ENCODE peak calls at places on chromosome 4, in six cellular contexts. One of them, this sample, is unnamed.

GRCh38 chr4:105088110-105088879 is 58.4 kb upstream of the TET2 start:
- DNase-seq in D341Med: no peak
- DNase-seq in activated naive CD4-positive, alpha-beta T cell treated with Interleukin-2 at 50 U/mL for 16 hours: no peak
- DNase-seq in head of caudate nucleus: peak; percentile 68
- DNase-seq in T-helper 2 cell: no peak
- DNase-seq in fibroblast of the conjunctiva: peak; percentile 74
- DNase-seq in this sample: no peak

GRCh38 chr4:152161676-152162330 is 374.1 kb downstream of the FBXW7 start:
- DNase-seq in T-helper 2 cell: no peak
- DNase-seq in head of caudate nucleus: no peak
- DNase-seq in activated naive CD4-positive, alpha-beta T cell treated with Interleukin-2 at 50 U/mL for 16 hours: no peak
- DNase-seq in D341Med: no peak
- DNase-seq in fibroblast of the conjunctiva: no peak
- DNase-seq in this sample: no peak

GRCh38 chr4:103498161-103499070 is 221.4 kb downstream of the TACR3 start:
- DNase-seq in head of caudate nucleus: peak; percentile 79
- DNase-seq in T-helper 2 cell: no peak
- DNase-seq in D341Med: no peak
- DNase-seq in activated naive CD4-positive, alpha-beta T cell treated with Interleukin-2 at 50 U/mL for 16 hours: peak; percentile 6
- DNase-seq in fibroblast of the conjunctiva: peak; percentile 81
- DNase-seq in this sample: no peak

GRCh38 chr4:5118091-5118786 is 67.0 kb downstream of the STK32B start:
- DNase-seq in activated naive CD4-positive, alpha-beta T cell treated with Interleukin-2 at 50 U/mL for 16 hours: no peak
- DNase-seq in head of caudate nucleus: no peak
- DNase-seq in fibroblast of the conjunctiva: no peak
- DNase-seq in T-helper 2 cell: no peak
- DNase-seq in D341Med: no peak
- DNase-seq in this sample: no peak

GRCh38 chr4:181559637-181560036 is 683.6 kb upstream of the TENM3 start:
- DNase-seq in activated naive CD4-positive, alpha-beta T cell treated with Interleukin-2 at 50 U/mL for 16 hours: no peak
- DNase-seq in D341Med: no peak
- DNase-seq in head of caudate nucleus: no peak
- DNase-seq in fibroblast of the conjunctiva: no peak
- DNase-seq in T-helper 2 cell: no peak
- DNase-seq in this sample: no peak

GRCh38 chr4:76867880-76868655 is 29.9 kb downstream of the SOWAHB start:
- DNase-seq in activated naive CD4-positive, alpha-beta T cell treated with Interleukin-2 at 50 U/mL for 16 hours: no peak
- DNase-seq in D341Med: no peak
- DNase-seq in T-helper 2 cell: no peak
- DNase-seq in head of caudate nucleus: no peak
- DNase-seq in fibroblast of the conjunctiva: no peak
- DNase-seq in this sample: no peak

GRCh38 chr4:7103599-7104365 is 35.9 kb upstream of the GRPEL1 start:
- DNase-seq in T-helper 2 cell: no peak
- DNase-seq in activated naive CD4-positive, alpha-beta T cell treated with Interleukin-2 at 50 U/mL for 16 hours: no peak
- DNase-seq in D341Med: no peak
- DNase-seq in head of caudate nucleus: peak; percentile 84
- DNase-seq in fibroblast of the conjunctiva: no peak
- DNase-seq in this sample: no peak

GRCh38 chr4:95165926-95166524 is 382.7 kb downstream of the UNC5C start:
- DNase-seq in T-helper 2 cell: no peak
- DNase-seq in head of caudate nucleus: peak; percentile 84
- DNase-seq in activated naive CD4-positive, alpha-beta T cell treated with Interleukin-2 at 50 U/mL for 16 hours: no peak
- DNase-seq in D341Med: peak; percentile 58
- DNase-seq in fibroblast of the conjunctiva: peak; percentile 64
- DNase-seq in this sample: no peak

GRCh38 chr4:139978692-139979091 is 175.3 kb downstream of the MAML3 start:
- DNase-seq in D341Med: no peak
- DNase-seq in T-helper 2 cell: no peak
- DNase-seq in head of caudate nucleus: no peak
- DNase-seq in fibroblast of the conjunctiva: no peak
- DNase-seq in activated naive CD4-positive, alpha-beta T cell treated with Interleukin-2 at 50 U/mL for 16 hours: no peak
- DNase-seq in this sample: no peak

GRCh38 chr4:90443231-90443630 is 316.0 kb downstream of the CCSER1 start:
- DNase-seq in T-helper 2 cell: no peak
- DNase-seq in D341Med: no peak
- DNase-seq in head of caudate nucleus: no peak
- DNase-seq in fibroblast of the conjunctiva: no peak
- DNase-seq in activated naive CD4-positive, alpha-beta T cell treated with Interleukin-2 at 50 U/mL for 16 hours: no peak
- DNase-seq in this sample: no peak

GRCh38 chr4:76733380-76733779 is 164.6 kb downstream of the SOWAHB start:
- DNase-seq in D341Med: no peak
- DNase-seq in activated naive CD4-positive, alpha-beta T cell treated with Interleukin-2 at 50 U/mL for 16 hours: no peak
- DNase-seq in fibroblast of the conjunctiva: no peak
- DNase-seq in head of caudate nucleus: no peak
- DNase-seq in T-helper 2 cell: no peak
- DNase-seq in this sample: no peak

GRCh38 chr4:139144911-139145551 is 32.0 kb downstream of the ELF2 start:
- DNase-seq in D341Med: no peak
- DNase-seq in fibroblast of the conjunctiva: no peak
- DNase-seq in head of caudate nucleus: no peak
- DNase-seq in T-helper 2 cell: no peak
- DNase-seq in activated naive CD4-positive, alpha-beta T cell treated with Interleukin-2 at 50 U/mL for 16 hours: no peak
- DNase-seq in this sample: no peak

GRCh38 chr4:3311489-3312171 is 18.8 kb downstream of the RGS12 start:
- DNase-seq in D341Med: no peak
- DNase-seq in fibroblast of the conjunctiva: no peak
- DNase-seq in head of caudate nucleus: no peak
- DNase-seq in T-helper 2 cell: no peak
- DNase-seq in activated naive CD4-positive, alpha-beta T cell treated with Interleukin-2 at 50 U/mL for 16 hours: no peak
- DNase-seq in this sample: no peak

GRCh38 chr4:2592572-2592971 is 56.1 kb downstream of the FAM193A start:
- DNase-seq in activated naive CD4-positive, alpha-beta T cell treated with Interleukin-2 at 50 U/mL for 16 hours: no peak
- DNase-seq in fibroblast of the conjunctiva: no peak
- DNase-seq in D341Med: no peak
- DNase-seq in T-helper 2 cell: no peak
- DNase-seq in head of caudate nucleus: no peak
- DNase-seq in this sample: no peak

GRCh38 chr4:109962401-109962800 is 49.7 kb downstream of the EGF start:
- DNase-seq in head of caudate nucleus: no peak
- DNase-seq in fibroblast of the conjunctiva: no peak
- DNase-seq in D341Med: no peak
- DNase-seq in T-helper 2 cell: no peak
- DNase-seq in activated naive CD4-positive, alpha-beta T cell treated with Interleukin-2 at 50 U/mL for 16 hours: no peak
- DNase-seq in this sample: no peak

GRCh38 chr4:7904942-7905341 is 34.7 kb downstream of the AFAP1 start:
- DNase-seq in activated naive CD4-positive, alpha-beta T cell treated with Interleukin-2 at 50 U/mL for 16 hours: no peak
- DNase-seq in fibroblast of the conjunctiva: peak; percentile 96
- DNase-seq in T-helper 2 cell: no peak
- DNase-seq in D341Med: no peak
- DNase-seq in head of caudate nucleus: peak; percentile 67
- DNase-seq in this sample: no peak

GRCh38 chr4:41517747-41518146 is 20.2 kb upstream of the LIMCH1 start:
- DNase-seq in head of caudate nucleus: no peak
- DNase-seq in D341Med: no peak
- DNase-seq in T-helper 2 cell: no peak
- DNase-seq in activated naive CD4-positive, alpha-beta T cell treated with Interleukin-2 at 50 U/mL for 16 hours: no peak
- DNase-seq in fibroblast of the conjunctiva: no peak
- DNase-seq in this sample: no peak

GRCh38 chr4:163688856-163689255 is 194.4 kb downstream of the TMA16 start:
- DNase-seq in activated naive CD4-positive, alpha-beta T cell treated with Interleukin-2 at 50 U/mL for 16 hours: no peak
- DNase-seq in D341Med: no peak
- DNase-seq in fibroblast of the conjunctiva: no peak
- DNase-seq in head of caudate nucleus: no peak
- DNase-seq in T-helper 2 cell: no peak
- DNase-seq in this sample: no peak

GRCh38 chr4:6268650-6269399 is 825 bp upstream of the WFS1 start:
- DNase-seq in activated naive CD4-positive, alpha-beta T cell treated with Interleukin-2 at 50 U/mL for 16 hours: no peak
- DNase-seq in head of caudate nucleus: no peak
- DNase-seq in D341Med: no peak
- DNase-seq in T-helper 2 cell: no peak
- DNase-seq in fibroblast of the conjunctiva: no peak
- DNase-seq in this sample: no peak

GRCh38 chr4:101086801-101087586 is 260.3 kb downstream of the PPP3CA start:
- DNase-seq in fibroblast of the conjunctiva: no peak
- DNase-seq in activated naive CD4-positive, alpha-beta T cell treated with Interleukin-2 at 50 U/mL for 16 hours: no peak
- DNase-seq in T-helper 2 cell: no peak
- DNase-seq in head of caudate nucleus: no peak
- DNase-seq in D341Med: peak; percentile 39
- DNase-seq in this sample: no peak

GRCh38 chr4:41346306-41347061 is 89.8 kb downstream of the UCHL1 start:
- DNase-seq in fibroblast of the conjunctiva: no peak
- DNase-seq in T-helper 2 cell: no peak
- DNase-seq in activated naive CD4-positive, alpha-beta T cell treated with Interleukin-2 at 50 U/mL for 16 hours: no peak
- DNase-seq in head of caudate nucleus: no peak
- DNase-seq in D341Med: no peak
- DNase-seq in this sample: no peak

GRCh38 chr4:80875642-80876041 is 154.9 kb upstream of the BMP3 start:
- DNase-seq in D341Med: no peak
- DNase-seq in head of caudate nucleus: no peak
- DNase-seq in activated naive CD4-positive, alpha-beta T cell treated with Interleukin-2 at 50 U/mL for 16 hours: no peak
- DNase-seq in fibroblast of the conjunctiva: no peak
- DNase-seq in T-helper 2 cell: no peak
- DNase-seq in this sample: no peak

GRCh38 chr4:93791570-93792195 is 36.9 kb upstream of the ATOH1 start:
- DNase-seq in activated naive CD4-positive, alpha-beta T cell treated with Interleukin-2 at 50 U/mL for 16 hours: no peak
- DNase-seq in T-helper 2 cell: no peak
- DNase-seq in fibroblast of the conjunctiva: peak; percentile 8
- DNase-seq in D341Med: peak; percentile 67
- DNase-seq in head of caudate nucleus: peak; percentile 88
- DNase-seq in this sample: no peak

GRCh38 chr4:2827874-2828751 is 15.5 kb upstream of the ADD1 start:
- DNase-seq in D341Med: no peak
- DNase-seq in activated naive CD4-positive, alpha-beta T cell treated with Interleukin-2 at 50 U/mL for 16 hours: no peak
- DNase-seq in head of caudate nucleus: no peak
- DNase-seq in T-helper 2 cell: peak; percentile 1
- DNase-seq in fibroblast of the conjunctiva: no peak
- DNase-seq in this sample: no peak

GRCh38 chr4:2365054-2365912 is 53.2 kb downstream of the ZFYVE28 start:
- DNase-seq in D341Med: peak; percentile 33
- DNase-seq in head of caudate nucleus: no peak
- DNase-seq in activated naive CD4-positive, alpha-beta T cell treated with Interleukin-2 at 50 U/mL for 16 hours: no peak
- DNase-seq in T-helper 2 cell: no peak
- DNase-seq in fibroblast of the conjunctiva: no peak
- DNase-seq in this sample: no peak

GRCh38 chr4:82467442-82467841 is 37.1 kb downstream of the ENOPH1 start:
- DNase-seq in activated naive CD4-positive, alpha-beta T cell treated with Interleukin-2 at 50 U/mL for 16 hours: no peak
- DNase-seq in head of caudate nucleus: no peak
- DNase-seq in D341Med: no peak
- DNase-seq in T-helper 2 cell: no peak
- DNase-seq in fibroblast of the conjunctiva: no peak
- DNase-seq in this sample: no peak

GRCh38 chr4:156790866-156791265 is 180.7 kb downstream of the PDGFC start:
- DNase-seq in T-helper 2 cell: no peak
- DNase-seq in D341Med: peak; percentile 51
- DNase-seq in head of caudate nucleus: no peak
- DNase-seq in fibroblast of the conjunctiva: no peak
- DNase-seq in activated naive CD4-positive, alpha-beta T cell treated with Interleukin-2 at 50 U/mL for 16 hours: no peak
- DNase-seq in this sample: no peak

GRCh38 chr4:138310498-138310897 is 68.3 kb upstream of the SLC7A11 start:
- DNase-seq in D341Med: no peak
- DNase-seq in activated naive CD4-positive, alpha-beta T cell treated with Interleukin-2 at 50 U/mL for 16 hours: no peak
- DNase-seq in T-helper 2 cell: no peak
- DNase-seq in head of caudate nucleus: no peak
- DNase-seq in fibroblast of the conjunctiva: no peak
- DNase-seq in this sample: no peak

GRCh38 chr4:22129454-22130075 is 181.0 kb upstream of the KCNIP4 start:
- DNase-seq in fibroblast of the conjunctiva: peak; percentile 17
- DNase-seq in D341Med: peak; percentile 67
- DNase-seq in head of caudate nucleus: peak; percentile 63
- DNase-seq in activated naive CD4-positive, alpha-beta T cell treated with Interleukin-2 at 50 U/mL for 16 hours: no peak
- DNase-seq in T-helper 2 cell: no peak
- DNase-seq in this sample: no peak

GRCh38 chr4:118014831-118015230 is 19.5 kb upstream of the NDST3 start:
- DNase-seq in fibroblast of the conjunctiva: no peak
- DNase-seq in D341Med: no peak
- DNase-seq in head of caudate nucleus: no peak
- DNase-seq in activated naive CD4-positive, alpha-beta T cell treated with Interleukin-2 at 50 U/mL for 16 hours: no peak
- DNase-seq in T-helper 2 cell: no peak
- DNase-seq in this sample: no peak

GRCh38 chr4:85372986-85373385 is 102.0 kb upstream of the ARHGAP24 start:
- DNase-seq in T-helper 2 cell: no peak
- DNase-seq in fibroblast of the conjunctiva: no peak
- DNase-seq in head of caudate nucleus: peak; percentile 51
- DNase-seq in D341Med: no peak
- DNase-seq in activated naive CD4-positive, alpha-beta T cell treated with Interleukin-2 at 50 U/mL for 16 hours: no peak
- DNase-seq in this sample: no peak

GRCh38 chr4:38160487-38161207 is 200.4 kb downstream of the PTTG2 start:
- DNase-seq in fibroblast of the conjunctiva: peak; percentile 92
- DNase-seq in activated naive CD4-positive, alpha-beta T cell treated with Interleukin-2 at 50 U/mL for 16 hours: peak; percentile 60
- DNase-seq in T-helper 2 cell: peak; percentile 40
- DNase-seq in head of caudate nucleus: no peak
- DNase-seq in D341Med: no peak
- DNase-seq in this sample: no peak

GRCh38 chr4:1763550-1764080 is 29.5 kb upstream of the FGFR3 start:
- DNase-seq in fibroblast of the conjunctiva: peak; percentile 17
- DNase-seq in head of caudate nucleus: peak; percentile 75
- DNase-seq in T-helper 2 cell: no peak
- DNase-seq in activated naive CD4-positive, alpha-beta T cell treated with Interleukin-2 at 50 U/mL for 16 hours: no peak
- DNase-seq in D341Med: no peak
- DNase-seq in this sample: no peak

GRCh38 chr4:6905501-6905900 is 4.1 kb upstream of the TBC1D14 start:
- DNase-seq in head of caudate nucleus: no peak
- DNase-seq in fibroblast of the conjunctiva: no peak
- DNase-seq in activated naive CD4-positive, alpha-beta T cell treated with Interleukin-2 at 50 U/mL for 16 hours: no peak
- DNase-seq in T-helper 2 cell: no peak
- DNase-seq in D341Med: no peak
- DNase-seq in this sample: no peak

GRCh38 chr4:168070903-168071302 is 21.4 kb upstream of the ANXA10 start:
- DNase-seq in fibroblast of the conjunctiva: no peak
- DNase-seq in activated naive CD4-positive, alpha-beta T cell treated with Interleukin-2 at 50 U/mL for 16 hours: no peak
- DNase-seq in D341Med: no peak
- DNase-seq in T-helper 2 cell: no peak
- DNase-seq in head of caudate nucleus: no peak
- DNase-seq in this sample: no peak